ENCODE peak calls at places on chromosome 6, in seven cellular contexts. S, N, W, O, B, A and V are unnamed samples.

GRCh38 chr6:145199961-145200360 is 535.4 kb downstream of the EPM2A start:
- DNase-seq in S (no peak), N (no peak), W (peak), O (no peak), B (no peak), A (no peak), V (peak)

GRCh38 chr6:129750390-129750789 is 40.4 kb upstream of the ARHGAP18 start:
- DNase-seq in S (no peak), N (no peak), W (no peak), O (no peak), B (no peak), A (no peak), V (no peak)

GRCh38 chr6:104788400-104788799 is 71.3 kb downstream of the HACE1 start:
- DNase-seq in S (no peak), N (no peak), W (no peak), O (no peak), B (no peak), A (no peak), V (no peak)

GRCh38 chr6:163405412-163406309 is 8.9 kb upstream of the QKI start:
- DNase-seq in S (no peak), N (peak), W (peak), O (no peak), B (no peak), A (peak), V (no peak)

GRCh38 chr6:90216081-90216977 is 80.3 kb downstream of the BACH2 start:
- DNase-seq in S (peak), N (no peak), W (no peak), O (no peak), B (no peak), A (peak), V (no peak)

GRCh38 chr6:122495612-122496011 is 24.0 kb upstream of the SERINC1 start:
- DNase-seq in S (no peak), N (no peak), W (no peak), O (no peak), B (no peak), A (no peak), V (no peak)

GRCh38 chr6:4582506-4582905 is 193.7 kb upstream of the CDYL start:
- DNase-seq in S (no peak), N (no peak), W (no peak), O (no peak), B (no peak), A (no peak), V (peak)

GRCh38 chr6:87737948-87738347 is 35.9 kb upstream of the AKIRIN2 start:
- DNase-seq in S (no peak), N (no peak), W (no peak), O (no peak), B (no peak), A (no peak), V (peak)

GRCh38 chr6:121160276-121160675 is 174.0 kb downstream of the TBC1D32 start:
- DNase-seq in S (no peak), N (no peak), W (no peak), O (no peak), B (no peak), A (no peak), V (no peak)

GRCh38 chr6:7045746-7046145 is 62.0 kb upstream of the RREB1 start:
- DNase-seq in S (no peak), N (no peak), W (no peak), O (no peak), B (no peak), A (no peak), V (no peak)

GRCh38 chr6:147345902-147346301 is 141.7 kb downstream of the STXBP5 start:
- DNase-seq in S (no peak), N (no peak), W (no peak), O (no peak), B (no peak), A (no peak), V (no peak)

GRCh38 chr6:106279179-106279578 is 46.4 kb downstream of the ATG5 start:
- DNase-seq in S (no peak), N (no peak), W (no peak), O (no peak), B (peak), A (no peak), V (no peak)

GRCh38 chr6:90537027-90537426 is 49.8 kb downstream of the MAP3K7 start:
- DNase-seq in S (no peak), N (no peak), W (no peak), O (no peak), B (no peak), A (no peak), V (peak)

GRCh38 chr6:12490904-12491571 is 200.9 kb downstream of the EDN1 start:
- DNase-seq in S (no peak), N (no peak), W (no peak), O (peak), B (peak), A (no peak), V (peak)

GRCh38 chr6:89938014-89938413 is 43.7 kb downstream of the GJA10 start:
- DNase-seq in S (no peak), N (no peak), W (no peak), O (no peak), B (no peak), A (no peak), V (no peak)

GRCh38 chr6:52598123-52598823 is 21.4 kb upstream of the TRAM2 start:
- DNase-seq in S (no peak), N (peak), W (no peak), O (no peak), B (no peak), A (peak), V (peak)

GRCh38 chr6:74715362-74716068 is 490.3 kb downstream of the COL12A1 start:
- DNase-seq in S (no peak), N (no peak), W (no peak), O (no peak), B (no peak), A (no peak), V (peak)